ENCODE peak calls at places on chromosomes 4 and X, in six cellular contexts. P, Z, K, H, Q and M are unnamed samples. For H3K4me1, the result is how much of the 10 kb centered on the place peaks cover.

GRCh38 chrX:11352296-11352741 is 59.1 kb downstream of the AMELX start:
- DNase-seq in P (no peak), Z (no peak), K (no peak), H (peak), Q (no peak), M (no peak)

GRCh38 chr4:66169341-66169740 is 499.1 kb upstream of the EPHA5 start:
- DNase-seq in P (peak), Z (peak), K (no peak), H (peak), Q (no peak), M (peak)

GRCh38 chrX:134718329-134719317 is 60.4 kb upstream of the PLAC1 start:
- DNase-seq in P (peak), Z (no peak), K (no peak), H (peak), Q (no peak), M (peak)

GRCh38 chr4:176226736-176227135 is 31.4 kb upstream of the SPATA4 start:
- DNase-seq in P (no peak), Z (no peak), K (no peak), H (peak), Q (no peak), M (no peak)

GRCh38 chrX:102339312-102340298 is 92.6 kb downstream of the NXF2 start:
- DNase-seq in P (no peak), Z (no peak), K (peak), H (no peak), Q (no peak), M (no peak)

GRCh38 chr4:169032883-169033645 is 23.0 kb upstream of the CBR4 start:
- DNase-seq in P (no peak), Z (no peak), K (no peak), H (no peak), Q (no peak), M (no peak)

GRCh38 chr4:137896221-137896737 is 345.9 kb downstream of the SLC7A11 start:
- DNase-seq in P (no peak), Z (no peak), K (no peak), H (no peak), Q (no peak), M (peak)

GRCh38 chr4:7967501-7968261 is 28.0 kb upstream of the AFAP1 start:
- DNase-seq in P (peak), Z (no peak), K (no peak), H (no peak), Q (peak), M (no peak)

GRCh38 chr4:5710962-5711478 is at the start of gene EVC:
- DNase-seq in P (peak), Z (peak), K (peak), H (peak), Q (peak), M (peak)

GRCh38 chr4:17188035-17188967 is 289.9 kb upstream of the LDB2 start:
- DNase-seq in P (no peak), Z (no peak), K (no peak), H (no peak), Q (no peak), M (no peak)

GRCh38 chr4:84503495-84504437 is 4.7 kb upstream of the NKX6-1 start:
- DNase-seq in P (peak), Z (peak), K (no peak), H (peak), Q (no peak), M (peak)

DNA sequence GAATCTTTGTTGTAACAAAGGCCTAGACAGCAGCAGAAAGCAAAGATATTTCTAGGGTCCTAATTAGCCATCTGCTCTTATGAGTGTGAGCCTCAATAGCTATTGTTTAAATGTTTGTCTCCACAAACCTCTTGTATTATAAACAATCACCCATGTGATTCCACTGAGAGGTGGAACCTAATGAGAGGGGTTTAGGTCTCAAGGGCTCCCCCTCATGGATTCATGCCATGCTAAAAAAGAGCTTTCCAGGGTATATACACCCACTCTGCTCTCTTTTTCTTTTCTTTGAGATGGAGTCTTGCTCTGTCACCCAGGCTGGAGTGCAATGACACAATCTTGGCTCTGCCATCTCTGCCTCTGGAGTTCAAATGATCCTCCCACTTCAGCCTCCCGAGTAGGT is 42.1 kb downstream of the TRIM61 start:
- DNase-seq in P (no peak), Z (no peak), K (no peak), H (peak), Q (no peak), M (no peak)
- TF ChIP-seq CTCF in P (no peak), Z (no peak), K (no peak), H (peak), Q (no peak), M (peak)

DNA sequence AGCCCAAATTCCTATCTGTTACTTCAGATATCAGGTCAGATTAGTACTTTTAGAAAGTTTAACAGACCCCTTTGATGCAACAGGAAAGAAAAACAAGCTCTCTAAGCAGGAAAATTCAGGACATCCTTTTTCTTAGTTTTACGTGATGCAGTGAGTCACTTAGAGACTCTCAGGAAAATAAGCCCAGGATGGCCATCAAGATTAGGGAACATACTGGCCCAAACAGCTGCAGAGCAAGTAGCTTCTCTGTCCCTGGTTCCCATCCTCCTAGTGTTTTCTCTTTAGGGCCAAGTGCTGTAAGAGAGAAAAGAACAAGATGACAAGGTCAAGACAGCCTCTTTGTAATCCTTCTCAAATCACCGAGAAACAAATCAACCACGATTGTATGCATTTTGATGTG is 219.1 kb downstream of the ZNF674 start:
- DNase-seq in P (peak), Z (no peak), K (no peak), H (peak), Q (no peak), M (peak)
- H3K4me1 ChIP-seq in P (under half), Z (under half), K (under half), H (under half), Q (under half), M (under half)

GRCh38 chr4:13860126-13860525 is 232.6 kb upstream of the BOD1L1 start:
- DNase-seq in P (no peak), Z (no peak), K (no peak), H (peak), Q (no peak), M (no peak)
- TF ChIP-seq CTCF in P (no peak), Z (peak), K (peak), H (peak), Q (no peak), M (no peak)

GRCh38 chrX:107675823-107676555 is 47.7 kb downstream of the PRPS1 start:
- DNase-seq in P (no peak), Z (no peak), K (no peak), H (no peak), Q (no peak), M (no peak)
- H3K4me1 ChIP-seq in P (under half), Z (under half), K (under half), H (under half), Q (under half), M (under half)

GRCh38 chr4:108512615-108513505 is 107.5 kb upstream of the RPL34 start:
- DNase-seq in P (peak), Z (peak), K (peak), H (peak), Q (peak), M (no peak)
- TF ChIP-seq CTCF in P (no peak), Z (peak), K (no peak), H (peak), Q (no peak), M (peak)

GRCh38 chrX:98731821-98732220 is 1678.3 kb downstream of the PCDH19 start:
- DNase-seq in P (no peak), Z (no peak), K (no peak), H (no peak), Q (no peak), M (no peak)
- H3K4me1 ChIP-seq in P (under half), Z (under half), K (under half), H (under half), Q (under half), M (under half)

GRCh38 chr4:148022975-148023374 is 291.1 kb downstream of the ARHGAP10 start:
- DNase-seq in P (no peak), Z (no peak), K (no peak), H (no peak), Q (no peak), M (no peak)

GRCh38 chr4:148026022-148026421 is 294.1 kb downstream of the ARHGAP10 start:
- DNase-seq in P (no peak), Z (no peak), K (no peak), H (no peak), Q (no peak), M (no peak)

GRCh38 chr4:148017801-148018200 is 285.9 kb downstream of the ARHGAP10 start:
- DNase-seq in P (peak), Z (no peak), K (no peak), H (no peak), Q (no peak), M (peak)

GRCh38 chr4:148023782-148024181 is 291.9 kb downstream of the ARHGAP10 start:
- DNase-seq in P (no peak), Z (no peak), K (no peak), H (no peak), Q (no peak), M (no peak)

GRCh38 chr4:148021706-148022105 is 289.8 kb downstream of the ARHGAP10 start:
- DNase-seq in P (peak), Z (no peak), K (no peak), H (no peak), Q (no peak), M (no peak)
- TF ChIP-seq CTCF in P (no peak), Z (no peak), K (no peak), H (peak), Q (no peak), M (peak)

GRCh38 chr4:10113362-10114047 is 3.1 kb downstream of the WDR1 start:
- DNase-seq in P (no peak), Z (no peak), K (no peak), H (no peak), Q (no peak), M (no peak)
- H3K4me1 ChIP-seq in P (half or more), Z (under half), K (half or more), H (under half), Q (under half), M (under half)

GRCh38 chr4:133776961-133777360 is 424.6 kb downstream of the PABPC4L start:
- DNase-seq in P (no peak), Z (no peak), K (no peak), H (no peak), Q (no peak), M (no peak)

GRCh38 chr4:133775881-133776280 is 425.7 kb downstream of the PABPC4L start:
- DNase-seq in P (no peak), Z (no peak), K (no peak), H (peak), Q (no peak), M (peak)

GRCh38 chr4:133775469-133775868 is 426.1 kb downstream of the PABPC4L start:
- DNase-seq in P (no peak), Z (no peak), K (no peak), H (no peak), Q (no peak), M (no peak)

GRCh38 chr4:133776503-133776902 is 425.1 kb downstream of the PABPC4L start:
- DNase-seq in P (no peak), Z (no peak), K (no peak), H (no peak), Q (no peak), M (no peak)
- TF ChIP-seq CTCF in P (no peak), Z (no peak), K (no peak), H (no peak), Q (no peak), M (no peak)